ENCODE peak calls at places on chromosomes 13 and 19, in ten cellular contexts. Y is ovary; G is psoas muscle; X is naive thymus-derived CD4-positive, alpha-beta T cell; B is lung; M is lower lobe of right lung; P is IMR-90; V is fibroblast of lung; E is neural progenitor cell; D is neuronal stem cell. A is an unnamed sample. For H3K27me3, the result is how much of the 10 kb centered on the place peaks cover.

GRCh38 chr13:39451860-39452301 is 151.1 kb downstream of the LHFPL6 start:
- DNase-seq in Y (peak), G (peak), X (no peak), B (no peak), M (no peak), P (peak), V (peak), E (no peak), D (no peak), A (no peak)

GRCh38 chr13:42574435-42575311 is 721 bp downstream of the TNFSF11 start:
- DNase-seq in Y (no peak), G (no peak), X (peak), B (no peak), M (no peak), P (no peak), V (no peak), E (peak), D (no peak), A (no peak)

GRCh38 chr13:111396457-111396856 is 76.0 kb downstream of the TEX29 start:
- DNase-seq in Y (no peak), G (no peak), X (no peak), B (no peak), M (no peak), P (no peak), V (no peak), E (no peak), D (no peak), A (no peak)

GRCh38 chr13:75364131-75364713 is 117.7 kb downstream of the TBC1D4 start:
- DNase-seq in Y (no peak), G (no peak), X (no peak), B (no peak), M (no peak), P (peak), V (no peak), E (no peak), D (no peak), A (peak)

GRCh38 chr13:76809369-76809768 is 76.8 kb downstream of the KCTD12 start:
- DNase-seq in Y (no peak), G (no peak), X (no peak), B (no peak), M (no peak), P (no peak), V (no peak), E (no peak), D (no peak), A (no peak)

GRCh38 chr19:41776700-41777099 is 19.7 kb upstream of the CEACAM3 start:
- DNase-seq in Y (no peak), G (no peak), X (no peak), B (no peak), M (no peak), P (no peak), V (no peak), E (no peak), D (no peak), A (no peak)

GRCh38 chr19:31974941-31975340 is 370.5 kb upstream of the ZNF507 start:
- DNase-seq in Y (no peak), G (no peak), X (no peak), B (no peak), M (no peak), P (no peak), V (no peak), E (no peak), D (no peak), A (no peak)

GRCh38 chr19:31519216-31519615 is 170.0 kb upstream of the TSHZ3 start:
- DNase-seq in Y (no peak), G (no peak), X (no peak), B (no peak), M (no peak), P (no peak), V (no peak), E (no peak), D (no peak), A (no peak)

GRCh38 chr19:53898680-53899341 is 10.3 kb upstream of the CACNG7 start:
- DNase-seq in Y (no peak), G (no peak), X (no peak), B (no peak), M (no peak), P (no peak), V (no peak), E (peak), D (no peak), A (no peak)

GRCh38 chr19:17302391-17303166 is 646 bp downstream of the ABHD8 start:
- DNase-seq in Y (peak), G (no peak), X (no peak), B (no peak), M (peak), P (no peak), V (no peak), E (peak), D (no peak), A (no peak)

GRCh38 chr19:35162471-35163326 is 8.2 kb downstream of the FXYD5 start:
- DNase-seq in Y (no peak), G (no peak), X (no peak), B (no peak), M (no peak), P (no peak), V (peak), E (no peak), D (no peak), A (peak)

GRCh38 chr13:47250141-47250540 is 353.3 kb upstream of the HTR2A start:
- DNase-seq in Y (no peak), G (no peak), X (no peak), B (no peak), M (no peak), P (peak), V (peak), E (no peak), D (no peak), A (no peak)

GRCh38 chr19:35049456-35049855 is 7.9 kb downstream of the HPN start:
- DNase-seq in Y (no peak), G (no peak), X (no peak), B (no peak), M (no peak), P (no peak), V (no peak), E (no peak), D (no peak), A (no peak)

GRCh38 chr13:62375653-62376052 is 960.0 kb upstream of the PCDH20 start:
- DNase-seq in Y (no peak), G (no peak), X (no peak), B (no peak), M (no peak), P (no peak), V (no peak), E (no peak), D (no peak), A (no peak)

GRCh38 chr13:97742084-97742483 is 211.4 kb upstream of the IPO5 start:
- DNase-seq in Y (no peak), G (no peak), X (no peak), B (no peak), M (no peak), P (no peak), V (no peak), E (no peak), D (no peak), A (no peak)

GRCh38 chr19:17686027-17686511 is 2.1 kb downstream of the UNC13A start:
- DNase-seq in Y (no peak), G (peak), X (no peak), B (no peak), M (no peak), P (no peak), V (peak), E (peak), D (no peak), A (no peak)

GRCh38 chr13:62482351-62482750 is 1066.7 kb upstream of the PCDH20 start:
- DNase-seq in Y (no peak), G (no peak), X (no peak), B (no peak), M (no peak), P (no peak), V (peak), E (no peak), D (no peak), A (no peak)

GRCh38 chr13:42474954-42475353 is 99.0 kb upstream of the TNFSF11 start:
- DNase-seq in Y (no peak), G (no peak), X (no peak), B (no peak), M (no peak), P (peak), V (peak), E (no peak), D (no peak), A (no peak)

GRCh38 chr13:52004508-52005183 is 6.6 kb downstream of the ATP7B start:
- DNase-seq in Y (no peak), G (no peak), X (no peak), B (no peak), M (no peak), P (no peak), V (no peak), E (no peak), D (no peak), A (no peak)

GRCh38 chr13:44303681-44304432 is 69.8 kb upstream of the SERP2 start:
- DNase-seq in Y (peak), G (peak), X (no peak), B (no peak), M (no peak), P (no peak), V (no peak), E (no peak), D (no peak), A (no peak)

GRCh38 chr13:111245781-111246384 is 74.6 kb upstream of the TEX29 start:
- DNase-seq in Y (no peak), G (no peak), X (no peak), B (no peak), M (no peak), P (peak), V (peak), E (no peak), D (no peak), A (no peak)

GRCh38 chr19:3670796-3671679 is 29.2 kb downstream of the PIP5K1C start:
- DNase-seq in Y (peak), G (peak), X (no peak), B (peak), M (peak), P (peak), V (peak), E (no peak), D (no peak), A (no peak)

GRCh38 chr19:3670258-3670795 is 29.9 kb downstream of the PIP5K1C start:
- DNase-seq in Y (peak), G (peak), X (no peak), B (no peak), M (no peak), P (peak), V (peak), E (peak), D (no peak), A (no peak)

GRCh38 chr19:3672575-3672948 is 27.7 kb downstream of the PIP5K1C start:
- DNase-seq in Y (no peak), G (no peak), X (no peak), B (no peak), M (no peak), P (no peak), V (no peak), E (no peak), D (no peak), A (no peak)

GRCh38 chr19:3672993-3673392 is 27.3 kb downstream of the PIP5K1C start:
- DNase-seq in Y (no peak), G (no peak), X (no peak), B (no peak), M (peak), P (no peak), V (no peak), E (peak), D (no peak), A (no peak)

DNA sequence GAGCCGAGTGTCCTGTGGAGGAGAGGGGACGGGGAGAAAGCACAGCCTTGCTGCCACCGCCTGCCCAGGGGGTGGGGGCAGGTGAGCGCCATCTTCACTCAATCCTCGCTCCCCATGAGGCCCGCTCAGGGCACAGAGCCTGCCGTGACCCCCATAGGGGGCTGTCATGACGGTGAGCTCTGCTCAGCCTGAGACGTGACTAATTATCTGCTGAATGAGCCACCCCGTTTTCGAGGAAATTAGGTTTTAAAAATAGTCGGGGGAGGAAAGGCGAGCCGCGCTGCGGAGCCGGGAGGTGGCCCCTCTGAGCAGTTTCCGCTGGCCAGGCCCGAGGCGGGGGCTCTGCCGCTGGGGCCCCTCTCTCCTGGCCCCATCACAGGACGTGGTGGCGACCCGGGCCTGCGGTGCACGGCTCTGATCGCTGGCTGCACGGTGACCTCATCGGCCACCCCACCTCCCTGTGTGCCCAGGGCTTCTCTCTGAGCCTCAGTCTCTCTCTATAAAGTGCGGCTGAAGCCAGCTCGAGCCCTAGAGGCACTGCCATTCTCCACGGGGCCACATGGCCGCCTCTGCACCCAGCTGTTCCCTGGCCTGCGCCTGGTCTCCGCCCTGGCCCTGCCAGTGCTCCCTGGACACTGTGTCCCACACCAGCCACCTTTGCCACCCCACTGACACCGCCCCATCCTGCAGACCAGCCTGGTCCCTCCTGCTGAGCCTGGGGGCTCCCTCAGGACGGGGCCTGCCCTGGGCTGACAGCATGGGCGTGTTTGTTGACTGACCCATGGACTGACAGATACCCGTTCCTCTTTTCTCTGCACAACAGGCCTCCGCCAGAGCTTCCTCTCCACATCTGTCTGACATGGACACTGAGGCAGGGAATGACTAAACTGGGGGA is 28.3 kb downstream of the PIP5K1C start:
- DNase-seq in Y (no peak), G (no peak), X (no peak), B (no peak), M (no peak), P (peak), V (peak), E (no peak), D (no peak), A (no peak)
- H3K27ac ChIP-seq in Y (peak), G (peak), X (peak), B (peak), M (peak), P (peak), V (peak), E (peak), D (peak), A (no peak)

GRCh38 chr13:26047040-26047439 is 4.8 kb downstream of the SHISA2 start:
- DNase-seq in Y (no peak), G (no peak), X (no peak), B (no peak), M (no peak), P (no peak), V (no peak), E (no peak), D (no peak), A (no peak)

GRCh38 chr13:26045123-26045522 is 6.7 kb downstream of the SHISA2 start:
- DNase-seq in Y (no peak), G (no peak), X (no peak), B (no peak), M (no peak), P (no peak), V (no peak), E (no peak), D (no peak), A (no peak)

GRCh38 chr13:26042781-26043180 is 9.0 kb downstream of the SHISA2 start:
- DNase-seq in Y (no peak), G (no peak), X (no peak), B (no peak), M (no peak), P (no peak), V (no peak), E (no peak), D (no peak), A (no peak)

GRCh38 chr13:26048745-26049144 is 3.1 kb downstream of the SHISA2 start:
- DNase-seq in Y (no peak), G (no peak), X (no peak), B (no peak), M (no peak), P (no peak), V (no peak), E (no peak), D (no peak), A (no peak)

GRCh38 chr13:26046639-26047038 is 5.2 kb downstream of the SHISA2 start:
- DNase-seq in Y (no peak), G (no peak), X (no peak), B (no peak), M (no peak), P (no peak), V (no peak), E (no peak), D (no peak), A (no peak)
- H3K27me3 ChIP-seq in Y (under half), G (under half), X (under half), B (under half), M (under half), P (under half), V (under half), E (under half), D (under half), A (under half)

DNA sequence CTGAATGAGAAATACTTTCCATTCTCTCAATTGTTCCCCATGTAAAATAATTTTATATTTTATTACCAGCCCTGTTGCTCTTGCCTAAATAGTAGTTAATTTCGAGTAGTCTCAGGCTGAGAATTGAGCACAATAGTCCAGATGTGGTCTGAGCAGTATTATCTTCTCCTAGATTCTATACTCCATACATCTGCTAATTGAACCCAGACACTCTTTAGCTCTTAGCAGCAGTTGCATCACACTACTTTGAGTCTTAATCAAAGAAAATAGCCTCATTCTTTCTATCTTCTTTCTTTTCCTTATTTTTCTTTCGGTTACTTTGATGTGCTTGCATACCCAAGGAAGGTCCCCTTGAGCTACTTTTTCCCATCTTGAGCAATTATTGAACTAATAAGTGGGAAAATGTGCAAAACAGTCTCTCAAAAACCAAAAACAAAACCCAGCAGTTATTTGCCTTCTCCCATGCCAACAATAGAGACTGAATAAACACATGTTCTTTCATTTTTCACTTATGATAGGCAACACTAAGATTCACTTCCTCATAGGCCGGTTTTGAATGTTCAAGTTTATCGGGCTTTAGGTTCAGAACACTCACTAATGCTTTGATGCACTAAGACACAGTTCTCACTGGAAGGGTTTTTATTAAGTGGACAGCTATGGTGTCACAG is 204.5 kb downstream of the POU4F1 start:
- DNase-seq in Y (no peak), G (no peak), X (no peak), B (no peak), M (no peak), P (no peak), V (no peak), E (no peak), D (no peak), A (no peak)
- H3K4me3 ChIP-seq in Y (no peak), G (no peak), X (no peak), B (no peak), M (no peak), P (no peak), V (no peak), E (no peak), D (no peak), A (no peak)

DNA sequence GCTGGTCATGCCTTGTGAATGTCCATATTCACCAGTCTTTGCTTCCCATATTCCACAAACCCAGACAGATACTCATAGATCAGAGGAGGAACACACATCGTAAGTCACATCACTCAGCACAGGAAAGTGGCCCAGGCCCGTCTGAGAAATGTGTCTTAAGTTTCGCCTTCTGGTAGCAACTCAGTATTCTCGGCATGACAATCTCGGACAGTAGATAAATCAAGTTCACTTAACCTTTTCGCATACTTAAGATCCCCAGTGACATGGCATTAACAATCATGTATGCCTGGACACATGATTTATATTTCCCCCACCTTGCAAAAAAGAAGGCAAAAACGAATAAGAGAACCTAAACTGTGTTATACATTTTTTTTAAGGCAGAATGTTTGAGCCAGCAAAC is 360.5 kb downstream of the TDRD3 start:
- DNase-seq in Y (no peak), G (no peak), X (no peak), B (no peak), M (no peak), P (no peak), V (no peak), E (no peak), D (no peak), A (no peak)
- H3K27ac ChIP-seq in Y (no peak), G (no peak), X (no peak), B (no peak), M (no peak), P (no peak), V (no peak), E (no peak), D (no peak), A (no peak)

A was measured in keratinocyte.